ENCODE peak calls at places on chromosomes 3 and 15, in eight cellular contexts. One of them, this sample, is unnamed. For H3K36me3 and H3K4me1, the result is how much of the 10 kb centered on the place peaks cover.

GRCh38 chr3:12875857-12876451 is 34.6 kb upstream of the RPL32 start:
- DNase-seq in iPS DF 6.9: no peak
- DNase-seq in HAP-1: peak
- DNase-seq in thoracic aorta: no peak
- DNase-seq in gastrocnemius medialis: no peak
- DNase-seq in HepG2: no peak
- DNase-seq in heart right ventricle: peak
- DNase-seq in MM.1S: no peak
- DNase-seq in this sample: peak

GRCh38 chr3:29912600-29913288 is 631.9 kb downstream of the RBMS3 start:
- DNase-seq in iPS DF 6.9: no peak
- DNase-seq in HAP-1: no peak
- DNase-seq in thoracic aorta: no peak
- DNase-seq in gastrocnemius medialis: no peak
- DNase-seq in HepG2: no peak
- DNase-seq in heart right ventricle: no peak
- DNase-seq in MM.1S: no peak
- DNase-seq in this sample: no peak

GRCh38 chr3:4421121-4421520 is 45.9 kb downstream of the SUMF1 start:
- DNase-seq in iPS DF 6.9: no peak
- DNase-seq in HAP-1: no peak
- DNase-seq in thoracic aorta: no peak
- DNase-seq in gastrocnemius medialis: no peak
- DNase-seq in HepG2: no peak
- DNase-seq in heart right ventricle: no peak
- DNase-seq in MM.1S: no peak
- DNase-seq in this sample: no peak

GRCh38 chr3:29773481-29773880 is 492.6 kb downstream of the RBMS3 start:
- DNase-seq in iPS DF 6.9: no peak
- DNase-seq in HAP-1: no peak
- DNase-seq in thoracic aorta: no peak
- DNase-seq in gastrocnemius medialis: no peak
- DNase-seq in HepG2: no peak
- DNase-seq in heart right ventricle: no peak
- DNase-seq in MM.1S: no peak
- DNase-seq in this sample: no peak

GRCh38 chr15:90234519-90234988 is 545 bp downstream of the GDPGP1 start:
- DNase-seq in iPS DF 6.9: no peak
- DNase-seq in HAP-1: no peak
- DNase-seq in thoracic aorta: no peak
- DNase-seq in gastrocnemius medialis: no peak
- DNase-seq in HepG2: peak
- DNase-seq in heart right ventricle: no peak
- DNase-seq in MM.1S: no peak
- DNase-seq in this sample: no peak

GRCh38 chr3:123423026-123423425 is 25.9 kb downstream of the ADCY5 start:
- DNase-seq in iPS DF 6.9: no peak
- DNase-seq in HAP-1: no peak
- DNase-seq in thoracic aorta: no peak
- DNase-seq in gastrocnemius medialis: no peak
- DNase-seq in HepG2: no peak
- DNase-seq in heart right ventricle: peak
- DNase-seq in MM.1S: no peak
- DNase-seq in this sample: peak

GRCh38 chr3:51362476-51362875 is 22.6 kb upstream of the MANF start:
- DNase-seq in iPS DF 6.9: no peak
- DNase-seq in HAP-1: no peak
- DNase-seq in thoracic aorta: no peak
- DNase-seq in gastrocnemius medialis: no peak
- DNase-seq in HepG2: no peak
- DNase-seq in heart right ventricle: no peak
- DNase-seq in MM.1S: no peak
- DNase-seq in this sample: no peak

GRCh38 chr15:74653426-74654082 is 37.9 kb downstream of the CLK3 start:
- DNase-seq in iPS DF 6.9: no peak
- DNase-seq in HAP-1: no peak
- DNase-seq in thoracic aorta: no peak
- DNase-seq in gastrocnemius medialis: no peak
- DNase-seq in HepG2: no peak
- DNase-seq in heart right ventricle: no peak
- DNase-seq in MM.1S: no peak
- DNase-seq in this sample: no peak

GRCh38 chr3:192915724-192916123 is 1.9 kb downstream of the MB21D2 start:
- DNase-seq in iPS DF 6.9: no peak
- DNase-seq in HAP-1: peak
- DNase-seq in thoracic aorta: no peak
- DNase-seq in gastrocnemius medialis: no peak
- DNase-seq in HepG2: no peak
- DNase-seq in heart right ventricle: no peak
- DNase-seq in MM.1S: no peak
- DNase-seq in this sample: no peak

GRCh38 chr15:85047271-85047948 is 65.8 kb downstream of the PDE8A start:
- DNase-seq in iPS DF 6.9: no peak
- DNase-seq in HAP-1: no peak
- DNase-seq in thoracic aorta: no peak
- DNase-seq in gastrocnemius medialis: peak
- DNase-seq in HepG2: peak
- DNase-seq in heart right ventricle: no peak
- DNase-seq in MM.1S: no peak
- DNase-seq in this sample: no peak

GRCh38 chr15:50353999-50354837 is 780 bp downstream of the GABPB1 start:
- DNase-seq in iPS DF 6.9: no peak
- DNase-seq in HAP-1: peak
- DNase-seq in thoracic aorta: no peak
- DNase-seq in gastrocnemius medialis: peak
- DNase-seq in HepG2: peak
- DNase-seq in heart right ventricle: peak
- DNase-seq in MM.1S: peak
- DNase-seq in this sample: peak

GRCh38 chr3:13022348-13023250 is 50.6 kb downstream of the IQSEC1 start:
- DNase-seq in iPS DF 6.9: no peak
- DNase-seq in HAP-1: peak
- DNase-seq in thoracic aorta: peak
- DNase-seq in gastrocnemius medialis: peak
- DNase-seq in HepG2: no peak
- DNase-seq in heart right ventricle: peak
- DNase-seq in MM.1S: no peak
- DNase-seq in this sample: peak

GRCh38 chr3:170848294-170848917 is 21.6 kb downstream of the RPL22L1 start:
- DNase-seq in iPS DF 6.9: no peak
- DNase-seq in HAP-1: no peak
- DNase-seq in thoracic aorta: no peak
- DNase-seq in gastrocnemius medialis: no peak
- DNase-seq in HepG2: no peak
- DNase-seq in heart right ventricle: no peak
- DNase-seq in MM.1S: no peak
- DNase-seq in this sample: no peak

GRCh38 chr3:30221622-30222021 is 384.8 kb upstream of the TGFBR2 start:
- DNase-seq in iPS DF 6.9: no peak
- DNase-seq in HAP-1: no peak
- DNase-seq in thoracic aorta: no peak
- DNase-seq in gastrocnemius medialis: no peak
- DNase-seq in HepG2: no peak
- DNase-seq in heart right ventricle: no peak
- DNase-seq in MM.1S: peak
- DNase-seq in this sample: no peak

GRCh38 chr3:126854666-126855065 is 128.2 kb upstream of the PLXNA1 start:
- DNase-seq in iPS DF 6.9: no peak
- DNase-seq in HAP-1: no peak
- DNase-seq in thoracic aorta: no peak
- DNase-seq in gastrocnemius medialis: no peak
- DNase-seq in HepG2: no peak
- DNase-seq in heart right ventricle: no peak
- DNase-seq in MM.1S: no peak
- DNase-seq in this sample: no peak

GRCh38 chr15:74841761-74842385 is 1.1 kb downstream of the ULK3 start:
- DNase-seq in iPS DF 6.9: no peak
- DNase-seq in HAP-1: peak
- DNase-seq in thoracic aorta: no peak
- DNase-seq in gastrocnemius medialis: no peak
- DNase-seq in HepG2: no peak
- DNase-seq in heart right ventricle: no peak
- DNase-seq in MM.1S: no peak
- DNase-seq in this sample: no peak

GRCh38 chr3:112001516-112001915 is 2.8 kb downstream of the TAGLN3 start:
- DNase-seq in iPS DF 6.9: no peak
- DNase-seq in HAP-1: no peak
- DNase-seq in thoracic aorta: no peak
- DNase-seq in gastrocnemius medialis: no peak
- DNase-seq in HepG2: no peak
- DNase-seq in heart right ventricle: no peak
- DNase-seq in MM.1S: no peak
- DNase-seq in this sample: no peak

GRCh38 chr3:157669403-157669802 is 166.2 kb upstream of the VEPH1 start:
- DNase-seq in iPS DF 6.9: no peak
- DNase-seq in HAP-1: no peak
- DNase-seq in thoracic aorta: no peak
- DNase-seq in gastrocnemius medialis: peak
- DNase-seq in HepG2: no peak
- DNase-seq in heart right ventricle: no peak
- DNase-seq in MM.1S: no peak
- DNase-seq in this sample: no peak

GRCh38 chr3:12629560-12629959 is 34.4 kb downstream of the RAF1 start:
- DNase-seq in iPS DF 6.9: no peak
- DNase-seq in HAP-1: no peak
- DNase-seq in thoracic aorta: no peak
- DNase-seq in gastrocnemius medialis: peak
- DNase-seq in HepG2: no peak
- DNase-seq in heart right ventricle: peak
- DNase-seq in MM.1S: no peak
- DNase-seq in this sample: peak

GRCh38 chr3:47645551-47645950 is 66.9 kb upstream of the CSPG5 start:
- DNase-seq in iPS DF 6.9: no peak
- DNase-seq in HAP-1: no peak
- DNase-seq in thoracic aorta: no peak
- DNase-seq in gastrocnemius medialis: no peak
- DNase-seq in HepG2: no peak
- DNase-seq in heart right ventricle: no peak
- DNase-seq in MM.1S: no peak
- DNase-seq in this sample: no peak

GRCh38 chr3:12285003-12285555 is 3.8 kb upstream of the PPARG start:
- DNase-seq in iPS DF 6.9: no peak
- DNase-seq in HAP-1: no peak
- DNase-seq in thoracic aorta: no peak
- DNase-seq in gastrocnemius medialis: no peak
- DNase-seq in HepG2: no peak
- DNase-seq in heart right ventricle: no peak
- DNase-seq in MM.1S: no peak
- DNase-seq in this sample: no peak

DNA sequence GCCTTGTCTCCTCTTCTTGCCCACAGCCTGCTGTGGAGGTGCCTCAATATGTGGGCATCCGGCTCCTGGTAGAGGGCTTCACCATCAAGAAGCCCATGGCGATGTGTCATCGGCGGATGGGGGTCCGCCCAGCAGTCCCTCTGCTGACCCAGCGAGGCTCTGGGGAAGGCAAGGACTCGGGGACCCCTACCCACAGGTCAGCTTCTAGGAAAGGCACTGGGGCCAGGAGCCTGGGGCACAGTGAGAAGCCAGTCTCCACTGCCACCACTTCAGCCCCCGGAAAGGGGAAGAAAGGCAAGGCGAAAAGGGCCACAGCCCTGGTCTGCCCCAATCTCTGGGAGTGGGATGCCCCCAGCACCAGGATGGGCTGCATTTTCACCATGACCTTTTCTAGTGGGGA is 10.7 kb downstream of the RPUSD3 start:
- DNase-seq in iPS DF 6.9: no peak
- DNase-seq in HAP-1: no peak
- DNase-seq in thoracic aorta: no peak
- DNase-seq in gastrocnemius medialis: no peak
- DNase-seq in HepG2: no peak
- DNase-seq in heart right ventricle: no peak
- DNase-seq in MM.1S: no peak
- DNase-seq in this sample: no peak
- H3K36me3 ChIP-seq in iPS DF 6.9: under half
- H3K36me3 ChIP-seq in HAP-1: half or more
- H3K36me3 ChIP-seq in thoracic aorta: under half
- H3K36me3 ChIP-seq in gastrocnemius medialis: under half
- H3K36me3 ChIP-seq in HepG2: under half
- H3K36me3 ChIP-seq in heart right ventricle: under half
- H3K36me3 ChIP-seq in MM.1S: under half
- H3K36me3 ChIP-seq in this sample: half or more

DNA sequence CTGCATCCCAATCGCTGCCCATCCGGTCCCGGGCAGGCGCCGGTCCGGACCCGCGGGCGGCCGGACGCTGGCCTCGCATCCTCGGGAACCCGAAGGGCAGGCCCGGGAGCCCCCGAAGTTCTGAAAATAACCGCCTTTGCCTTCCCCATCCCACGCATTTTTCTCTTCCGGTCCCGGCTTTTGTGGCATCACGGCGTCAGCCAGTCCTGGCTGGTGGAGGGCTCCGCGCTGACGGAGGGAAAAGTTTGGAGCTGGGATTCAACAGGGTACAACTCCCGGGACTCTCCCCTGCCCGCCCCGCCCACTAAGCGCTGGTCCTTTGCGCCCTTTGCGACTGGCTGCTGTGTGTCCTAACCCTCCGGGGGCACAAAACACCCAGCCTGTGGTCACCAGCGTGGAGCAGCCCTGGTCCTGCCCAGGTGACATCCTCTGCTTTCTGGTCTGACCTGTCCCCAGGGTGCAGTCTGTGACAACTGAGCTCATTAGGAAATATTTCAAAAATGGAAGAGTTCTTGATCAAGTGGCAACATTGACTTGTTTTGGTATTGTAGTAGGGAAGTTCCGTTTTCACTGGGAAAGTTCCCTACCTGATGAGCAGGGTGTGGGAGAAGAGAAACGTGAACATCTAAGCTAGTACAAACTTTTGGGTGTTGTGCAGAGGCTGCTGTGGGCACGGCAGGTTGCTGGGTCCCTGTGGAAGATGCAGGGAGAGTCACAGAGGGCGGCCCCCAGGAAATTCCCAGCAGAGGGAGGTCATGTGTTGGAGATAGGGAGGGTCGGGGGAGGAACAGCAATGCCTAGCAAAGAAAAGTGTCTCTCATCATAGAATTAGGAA is 754 bp downstream of the ARNT2 start:
- DNase-seq in iPS DF 6.9: no peak
- DNase-seq in HAP-1: peak
- DNase-seq in thoracic aorta: no peak
- DNase-seq in gastrocnemius medialis: no peak
- DNase-seq in HepG2: no peak
- DNase-seq in heart right ventricle: peak
- DNase-seq in MM.1S: no peak
- DNase-seq in this sample: no peak
- H3K4me3 ChIP-seq in iPS DF 6.9: peak
- H3K4me3 ChIP-seq in HAP-1: peak
- H3K4me3 ChIP-seq in thoracic aorta: peak
- H3K4me3 ChIP-seq in gastrocnemius medialis: peak
- H3K4me3 ChIP-seq in HepG2: peak
- H3K4me3 ChIP-seq in heart right ventricle: peak
- H3K4me3 ChIP-seq in MM.1S: peak
- H3K4me3 ChIP-seq in this sample: peak

GRCh38 chr3:10187295-10187876 is 22.7 kb downstream of the IRAK2 start:
- DNase-seq in iPS DF 6.9: no peak
- DNase-seq in HAP-1: no peak
- DNase-seq in thoracic aorta: no peak
- DNase-seq in gastrocnemius medialis: no peak
- DNase-seq in HepG2: no peak
- DNase-seq in heart right ventricle: no peak
- DNase-seq in MM.1S: no peak
- DNase-seq in this sample: no peak
- H3K4me1 ChIP-seq in iPS DF 6.9: under half
- H3K4me1 ChIP-seq in HAP-1: under half
- H3K4me1 ChIP-seq in thoracic aorta: half or more
- H3K4me1 ChIP-seq in gastrocnemius medialis: under half
- H3K4me1 ChIP-seq in HepG2: under half
- H3K4me1 ChIP-seq in heart right ventricle: half or more
- H3K4me1 ChIP-seq in MM.1S: under half
- H3K4me1 ChIP-seq in this sample: half or more

GRCh38 chr3:38313263-38313662 is 31.2 kb downstream of the SLC22A14 start:
- DNase-seq in iPS DF 6.9: no peak
- DNase-seq in HAP-1: no peak
- DNase-seq in thoracic aorta: no peak
- DNase-seq in gastrocnemius medialis: peak
- DNase-seq in HepG2: no peak
- DNase-seq in heart right ventricle: no peak
- DNase-seq in MM.1S: no peak
- DNase-seq in this sample: no peak
- H3K36me3 ChIP-seq in iPS DF 6.9: under half
- H3K36me3 ChIP-seq in HAP-1: under half
- H3K36me3 ChIP-seq in thoracic aorta: under half
- H3K36me3 ChIP-seq in gastrocnemius medialis: under half
- H3K36me3 ChIP-seq in HepG2: under half
- H3K36me3 ChIP-seq in heart right ventricle: under half
- H3K36me3 ChIP-seq in MM.1S: under half
- H3K36me3 ChIP-seq in this sample: under half

This sample was measured in left ventricle myocardium inferior.